ENCODE peak calls at places on chromosomes 6 and 20, in eight cellular contexts. S is dorsolateral prefrontal cortex, B is heart right ventricle, Z is WERI-Rb-1, G is cardiac muscle cell, I is ovary, C is choroid plexus epithelial cell, T is mucosa of descending colon. P is an unnamed sample.

GRCh38 chr6:121247386-121247785 is 86.9 kb downstream of the TBC1D32 start:
- DNase-seq in S (no peak), B (no peak), Z (no peak), G (peak; percentile 40), I (no peak), C (peak; percentile 87), T (no peak), P (peak; percentile 31)

GRCh38 chr20:44961868-44962267 is 1.7 kb upstream of the TOMM34 start:
- DNase-seq in S (no peak), B (no peak), Z (no peak), G (peak; percentile 21), I (no peak), C (peak; percentile 35), T (no peak), P (no peak)

GRCh38 chr20:40223818-40224217 is 465.2 kb downstream of the MAFB start:
- DNase-seq in S (no peak), B (no peak), Z (no peak), G (no peak), I (no peak), C (no peak), T (no peak), P (no peak)

GRCh38 chr6:111585241-111585968 is 20.3 kb downstream of the TRAF3IP2 start:
- DNase-seq in S (no peak), B (no peak), Z (no peak), G (peak; percentile 74), I (no peak), C (peak; percentile 68), T (no peak), P (peak; percentile 88)

GRCh38 chr20:9923648-9924047 is 84.8 kb upstream of the PAK5 start:
- DNase-seq in S (no peak), B (no peak), Z (no peak), G (no peak), I (no peak), C (no peak), T (no peak), P (no peak)

GRCh38 chr6:11025094-11025493 is 19.0 kb downstream of the ELOVL2 start:
- DNase-seq in S (no peak), B (no peak), Z (no peak), G (no peak), I (no peak), C (no peak), T (no peak), P (no peak)

GRCh38 chr20:51036226-51036625 is 13.3 kb upstream of the KCNG1 start:
- DNase-seq in S (no peak), B (no peak), Z (no peak), G (no peak), I (no peak), C (no peak), T (no peak), P (no peak)

GRCh38 chr20:44309763-44310663 is 989 bp downstream of the FITM2 start:
- DNase-seq in S (peak; percentile 14), B (peak; percentile 45), Z (no peak), G (peak; percentile 91), I (peak; percentile 39), C (peak; percentile 85), T (peak; percentile 49), P (peak; percentile 76)

GRCh38 chr6:82013561-82014275 is 233.8 kb downstream of the IBTK start:
- DNase-seq in S (no peak), B (peak; percentile 20), Z (no peak), G (peak; percentile 61), I (no peak), C (peak; percentile 80), T (no peak), P (peak; percentile 69)

GRCh38 chr6:150176152-150176551 is 33.3 kb downstream of the PPP1R14C start:
- DNase-seq in S (no peak), B (peak; percentile 59), Z (no peak), G (no peak), I (no peak), C (no peak), T (peak; percentile 80), P (no peak)

GRCh38 chr20:53530440-53530839 is 63.2 kb downstream of the ZNF217 start:
- DNase-seq in S (no peak), B (no peak), Z (no peak), G (no peak), I (no peak), C (no peak), T (no peak), P (no peak)

GRCh38 chr20:62025832-62026563 is 39.7 kb downstream of the TAF4 start:
- DNase-seq in S (no peak), B (peak; percentile 63), Z (peak; percentile 58), G (peak; percentile 85), I (no peak), C (peak; percentile 90), T (no peak), P (peak; percentile 88)
- TF ChIP-seq CTCF in S (peak; percentile 36), B (peak; percentile 64), Z (peak; percentile 83), G (peak; percentile 88), I (peak; percentile 47), C (peak; percentile 96), T (no peak), P (peak; percentile 84)

GRCh38 chr20:14319704-14320103 is 17.7 kb downstream of the FLRT3 start:
- DNase-seq in S (no peak), B (no peak), Z (no peak), G (no peak), I (no peak), C (no peak), T (no peak), P (no peak)
- H3K4me3 ChIP-seq in S (no peak overlapping the region), B (no peak overlapping the region), Z (no peak overlapping the region), G (no peak overlapping the region), I (no peak overlapping the region), C (no peak overlapping the region), T (no peak overlapping the region), P (no peak overlapping the region)

DNA sequence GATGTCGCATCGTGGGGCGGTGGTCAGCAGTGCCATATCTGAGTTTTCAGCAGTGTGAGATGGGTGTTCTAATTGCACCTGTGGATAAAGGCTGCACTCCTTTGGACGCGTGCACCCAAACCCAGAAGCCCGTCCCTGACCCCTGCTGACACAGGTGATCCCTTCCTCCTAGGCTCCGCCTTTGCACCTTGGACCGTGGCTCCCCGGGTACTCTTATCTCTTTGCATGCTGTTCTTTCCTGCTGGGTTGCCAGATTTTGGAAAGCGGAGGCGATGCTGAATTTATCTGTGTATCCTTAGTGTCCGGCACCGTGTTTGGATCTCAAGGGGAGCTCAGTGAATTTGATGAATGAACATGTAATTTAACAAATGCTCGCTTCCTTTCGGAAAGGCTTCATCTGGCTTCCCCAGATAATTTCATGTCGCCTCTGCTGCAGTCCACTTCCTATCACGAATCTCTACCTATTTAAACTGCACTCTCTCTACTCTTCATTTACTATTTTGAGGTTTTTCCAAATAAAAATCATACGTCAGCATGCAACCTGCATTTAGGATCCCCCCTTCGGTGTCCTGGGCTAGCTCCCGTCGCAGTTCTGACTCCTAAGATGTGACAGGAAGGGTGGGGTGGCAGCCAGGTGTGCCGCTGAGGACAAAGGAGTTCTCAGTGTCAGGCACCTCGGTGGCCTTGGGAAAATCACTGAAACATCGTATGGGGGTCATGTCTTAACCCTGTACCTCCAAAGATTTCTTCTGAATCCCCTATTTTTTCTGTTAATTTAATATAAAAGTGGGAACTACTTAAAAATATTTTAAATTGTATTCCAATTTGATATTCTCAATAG is 753 bp upstream of the PERP start:
- DNase-seq in S (no peak), B (no peak), Z (peak; percentile 41), G (no peak), I (no peak), C (no peak), T (peak; percentile 85), P (no peak)
- TF ChIP-seq CTCF in S (no peak), B (no peak), Z (no peak), G (no peak), I (no peak), C (no peak), T (no peak), P (no peak)

GRCh38 chr6:24940311-24940917 is 4.7 kb upstream of the RIPOR2 start:
- DNase-seq in S (no peak), B (no peak), Z (no peak), G (no peak), I (no peak), C (no peak), T (no peak), P (no peak)
- H3K4me3 ChIP-seq in S (no peak overlapping the region), B (no peak overlapping the region), Z (no peak overlapping the region), G (no peak overlapping the region), I (no peak overlapping the region), C (no peak overlapping the region), T (no peak overlapping the region), P (no peak overlapping the region)

GRCh38 chr6:79946242-79946641 is 1.1 kb downstream of the ELOVL4 start:
- DNase-seq in S (no peak), B (no peak), Z (peak; percentile 46), G (peak; percentile 38), I (no peak), C (peak; percentile 54), T (no peak), P (peak; percentile 41)
- TF ChIP-seq CTCF in S (peak; percentile 30), B (no peak), Z (peak; percentile 50), G (peak; percentile 51), I (no peak), C (peak; percentile 61), T (no peak), P (peak; percentile 58)

GRCh38 chr6:146546440-146546839 is 2.8 kb downstream of the RAB32 start:
- DNase-seq in S (no peak), B (no peak), Z (no peak), G (peak; percentile 86), I (no peak), C (peak; percentile 94), T (no peak), P (peak; percentile 90)
- H3K4me3 ChIP-seq in S (no peak overlapping the region), B (peak overlapping the region; percentile 84), Z (no peak overlapping the region), G (no peak overlapping the region), I (no peak overlapping the region), C (no peak overlapping the region), T (no peak overlapping the region), P (no peak overlapping the region)